ENCODE peak calls at places on chromosomes 12 and 14, in nine cellular contexts. One of them, this sample, is unnamed.

GRCh38 chr14:103521438-103521961 is 1.1 kb downstream of the CKB start:
- DNase-seq in ascending aorta: peak
- DNase-seq in keratinocyte: no peak
- DNase-seq in stomach: peak
- DNase-seq in MM.1S: no peak
- DNase-seq in IMR-90: no peak
- DNase-seq in neuronal stem cell: no peak
- DNase-seq in left ventricle myocardium inferior: peak
- DNase-seq in kidney: peak
- DNase-seq in this sample: no peak

GRCh38 chr12:53917126-53917525 is 21.5 kb upstream of the HOXC13 start:
- DNase-seq in neuronal stem cell: no peak
- DNase-seq in ascending aorta: no peak
- DNase-seq in left ventricle myocardium inferior: no peak
- DNase-seq in IMR-90: no peak
- DNase-seq in keratinocyte: no peak
- DNase-seq in stomach: no peak
- DNase-seq in kidney: no peak
- DNase-seq in MM.1S: no peak
- DNase-seq in this sample: no peak

GRCh38 chr14:87990687-87991086 is 2.3 kb downstream of the GALC start:
- DNase-seq in MM.1S: no peak
- DNase-seq in stomach: no peak
- DNase-seq in left ventricle myocardium inferior: no peak
- DNase-seq in neuronal stem cell: no peak
- DNase-seq in IMR-90: no peak
- DNase-seq in kidney: no peak
- DNase-seq in ascending aorta: no peak
- DNase-seq in keratinocyte: no peak
- DNase-seq in this sample: no peak

GRCh38 chr12:95674088-95674595 is 116.4 kb downstream of the NTN4 start:
- DNase-seq in neuronal stem cell: no peak
- DNase-seq in kidney: no peak
- DNase-seq in keratinocyte: no peak
- DNase-seq in stomach: no peak
- DNase-seq in IMR-90: no peak
- DNase-seq in MM.1S: no peak
- DNase-seq in ascending aorta: no peak
- DNase-seq in left ventricle myocardium inferior: no peak
- DNase-seq in this sample: no peak

GRCh38 chr14:93969082-93969828 is 7.1 kb downstream of the ASB2 start:
- DNase-seq in neuronal stem cell: no peak
- DNase-seq in ascending aorta: peak
- DNase-seq in stomach: no peak
- DNase-seq in IMR-90: no peak
- DNase-seq in keratinocyte: no peak
- DNase-seq in MM.1S: no peak
- DNase-seq in kidney: peak
- DNase-seq in left ventricle myocardium inferior: peak
- DNase-seq in this sample: no peak

GRCh38 chr14:104845033-104845666 is 19.9 kb upstream of the CEP170B start:
- DNase-seq in ascending aorta: no peak
- DNase-seq in neuronal stem cell: no peak
- DNase-seq in kidney: peak
- DNase-seq in left ventricle myocardium inferior: no peak
- DNase-seq in stomach: no peak
- DNase-seq in keratinocyte: no peak
- DNase-seq in MM.1S: no peak
- DNase-seq in IMR-90: no peak
- DNase-seq in this sample: no peak

GRCh38 chr14:90785876-90786450 is 30.3 kb downstream of the TTC7B start:
- DNase-seq in MM.1S: no peak
- DNase-seq in neuronal stem cell: no peak
- DNase-seq in stomach: no peak
- DNase-seq in ascending aorta: peak
- DNase-seq in left ventricle myocardium inferior: no peak
- DNase-seq in keratinocyte: no peak
- DNase-seq in kidney: peak
- DNase-seq in IMR-90: no peak
- DNase-seq in this sample: no peak

GRCh38 chr12:40146800-40147797 is 41.2 kb upstream of the SLC2A13 start:
- DNase-seq in stomach: no peak
- DNase-seq in IMR-90: no peak
- DNase-seq in MM.1S: no peak
- DNase-seq in left ventricle myocardium inferior: no peak
- DNase-seq in ascending aorta: peak
- DNase-seq in neuronal stem cell: no peak
- DNase-seq in kidney: no peak
- DNase-seq in keratinocyte: no peak
- DNase-seq in this sample: no peak

GRCh38 chr12:52532636-52533035 is 12.4 kb upstream of the KRT5 start:
- DNase-seq in IMR-90: no peak
- DNase-seq in ascending aorta: no peak
- DNase-seq in kidney: no peak
- DNase-seq in left ventricle myocardium inferior: no peak
- DNase-seq in stomach: no peak
- DNase-seq in MM.1S: no peak
- DNase-seq in neuronal stem cell: no peak
- DNase-seq in keratinocyte: no peak
- DNase-seq in this sample: no peak

GRCh38 chr14:80522936-80523335 is 311.6 kb upstream of the DIO2 start:
- DNase-seq in MM.1S: no peak
- DNase-seq in left ventricle myocardium inferior: no peak
- DNase-seq in neuronal stem cell: no peak
- DNase-seq in keratinocyte: no peak
- DNase-seq in ascending aorta: no peak
- DNase-seq in stomach: no peak
- DNase-seq in IMR-90: peak
- DNase-seq in kidney: no peak
- DNase-seq in this sample: no peak

GRCh38 chr14:104105071-104105821 is 19.7 kb downstream of the ASPG start:
- DNase-seq in keratinocyte: no peak
- DNase-seq in IMR-90: no peak
- DNase-seq in ascending aorta: peak
- DNase-seq in neuronal stem cell: no peak
- DNase-seq in left ventricle myocardium inferior: peak
- DNase-seq in kidney: peak
- DNase-seq in MM.1S: no peak
- DNase-seq in stomach: peak
- DNase-seq in this sample: no peak

GRCh38 chr12:23655884-23656283 is 293.6 kb downstream of the SOX5 start:
- DNase-seq in IMR-90: no peak
- DNase-seq in MM.1S: no peak
- DNase-seq in ascending aorta: no peak
- DNase-seq in stomach: no peak
- DNase-seq in kidney: no peak
- DNase-seq in left ventricle myocardium inferior: no peak
- DNase-seq in keratinocyte: no peak
- DNase-seq in neuronal stem cell: no peak
- DNase-seq in this sample: no peak

GRCh38 chr12:109346920-109347319 is 780 bp upstream of the MYO1H start:
- DNase-seq in left ventricle myocardium inferior: no peak
- DNase-seq in neuronal stem cell: no peak
- DNase-seq in kidney: no peak
- DNase-seq in stomach: no peak
- DNase-seq in MM.1S: no peak
- DNase-seq in keratinocyte: no peak
- DNase-seq in IMR-90: no peak
- DNase-seq in ascending aorta: no peak
- DNase-seq in this sample: no peak

GRCh38 chr14:90760591-90761316 is 55.5 kb downstream of the TTC7B start:
- DNase-seq in left ventricle myocardium inferior: no peak
- DNase-seq in ascending aorta: peak
- DNase-seq in neuronal stem cell: peak
- DNase-seq in kidney: no peak
- DNase-seq in keratinocyte: no peak
- DNase-seq in stomach: no peak
- DNase-seq in MM.1S: no peak
- DNase-seq in IMR-90: peak
- DNase-seq in this sample: no peak

GRCh38 chr12:131860472-131861260 is 32.5 kb downstream of the MMP17 start:
- DNase-seq in left ventricle myocardium inferior: peak
- DNase-seq in kidney: peak
- DNase-seq in stomach: peak
- DNase-seq in MM.1S: no peak
- DNase-seq in ascending aorta: no peak
- DNase-seq in neuronal stem cell: peak
- DNase-seq in keratinocyte: no peak
- DNase-seq in IMR-90: peak
- DNase-seq in this sample: no peak

GRCh38 chr14:51507556-51508511 is 143.9 kb upstream of the FRMD6 start:
- DNase-seq in stomach: no peak
- DNase-seq in IMR-90: peak
- DNase-seq in neuronal stem cell: no peak
- DNase-seq in MM.1S: no peak
- DNase-seq in keratinocyte: no peak
- DNase-seq in kidney: peak
- DNase-seq in ascending aorta: peak
- DNase-seq in left ventricle myocardium inferior: peak
- DNase-seq in this sample: peak

GRCh38 chr12:122977153-122977552 is 2.1 kb downstream of the OGFOD2 start:
- DNase-seq in MM.1S: no peak
- DNase-seq in neuronal stem cell: no peak
- DNase-seq in kidney: no peak
- DNase-seq in ascending aorta: no peak
- DNase-seq in IMR-90: no peak
- DNase-seq in left ventricle myocardium inferior: no peak
- DNase-seq in stomach: no peak
- DNase-seq in keratinocyte: no peak
- DNase-seq in this sample: no peak
- H3K27ac ChIP-seq in MM.1S: no peak
- H3K27ac ChIP-seq in neuronal stem cell: no peak
- H3K27ac ChIP-seq in kidney: no peak
- H3K27ac ChIP-seq in ascending aorta: no peak
- H3K27ac ChIP-seq in IMR-90: no peak
- H3K27ac ChIP-seq in left ventricle myocardium inferior: no peak
- H3K27ac ChIP-seq in stomach: no peak
- H3K27ac ChIP-seq in keratinocyte: no peak
- H3K27ac ChIP-seq in this sample: no peak

DNA sequence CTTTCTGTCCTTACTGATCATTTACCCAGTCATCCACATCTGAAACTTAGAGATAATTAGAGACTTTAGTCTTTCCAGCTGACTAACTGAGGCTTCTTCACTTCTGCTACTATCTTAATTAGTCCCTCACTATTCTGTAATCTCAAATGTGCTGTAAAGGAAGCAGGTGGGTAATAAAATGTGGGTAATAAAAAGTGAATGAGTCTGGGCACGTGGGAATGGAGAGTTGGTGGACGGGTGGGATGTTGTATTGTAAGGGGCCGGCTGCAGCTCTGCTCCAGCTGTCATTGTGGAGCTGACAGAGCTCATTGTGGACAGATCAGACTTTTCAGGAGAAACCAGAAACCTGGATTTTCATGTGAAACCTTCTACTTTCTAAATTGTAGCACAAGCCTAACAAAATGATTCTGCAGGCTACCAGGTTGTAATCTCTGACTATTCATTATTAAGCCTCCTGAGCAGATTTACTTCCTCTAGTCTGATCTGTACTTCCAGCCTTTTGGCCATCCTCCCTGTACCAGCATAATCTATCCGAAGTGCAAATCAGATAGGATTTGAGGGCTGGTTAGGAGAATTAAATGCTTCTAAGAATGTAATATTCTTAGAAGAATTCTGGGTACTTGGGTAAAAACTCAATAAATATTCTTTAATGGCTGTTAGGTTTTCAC is 42.0 kb upstream of the BMAL2 start:
- DNase-seq in stomach: no peak
- DNase-seq in kidney: no peak
- DNase-seq in MM.1S: no peak
- DNase-seq in ascending aorta: no peak
- DNase-seq in left ventricle myocardium inferior: no peak
- DNase-seq in neuronal stem cell: no peak
- DNase-seq in keratinocyte: no peak
- DNase-seq in IMR-90: no peak
- DNase-seq in this sample: no peak
- H3K27ac ChIP-seq in stomach: peak
- H3K27ac ChIP-seq in kidney: peak
- H3K27ac ChIP-seq in MM.1S: no peak
- H3K27ac ChIP-seq in ascending aorta: peak
- H3K27ac ChIP-seq in left ventricle myocardium inferior: peak
- H3K27ac ChIP-seq in neuronal stem cell: no peak
- H3K27ac ChIP-seq in keratinocyte: no peak
- H3K27ac ChIP-seq in IMR-90: no peak
- H3K27ac ChIP-seq in this sample: no peak

GRCh38 chr12:64797156-64797555 is 27.3 kb upstream of the TBC1D30 start:
- DNase-seq in keratinocyte: no peak
- DNase-seq in left ventricle myocardium inferior: no peak
- DNase-seq in MM.1S: no peak
- DNase-seq in kidney: no peak
- DNase-seq in ascending aorta: no peak
- DNase-seq in stomach: no peak
- DNase-seq in IMR-90: no peak
- DNase-seq in neuronal stem cell: no peak
- DNase-seq in this sample: no peak
- H3K27ac ChIP-seq in keratinocyte: no peak
- H3K27ac ChIP-seq in left ventricle myocardium inferior: no peak
- H3K27ac ChIP-seq in MM.1S: no peak
- H3K27ac ChIP-seq in kidney: no peak
- H3K27ac ChIP-seq in ascending aorta: no peak
- H3K27ac ChIP-seq in stomach: no peak
- H3K27ac ChIP-seq in IMR-90: no peak
- H3K27ac ChIP-seq in neuronal stem cell: no peak
- H3K27ac ChIP-seq in this sample: no peak

DNA sequence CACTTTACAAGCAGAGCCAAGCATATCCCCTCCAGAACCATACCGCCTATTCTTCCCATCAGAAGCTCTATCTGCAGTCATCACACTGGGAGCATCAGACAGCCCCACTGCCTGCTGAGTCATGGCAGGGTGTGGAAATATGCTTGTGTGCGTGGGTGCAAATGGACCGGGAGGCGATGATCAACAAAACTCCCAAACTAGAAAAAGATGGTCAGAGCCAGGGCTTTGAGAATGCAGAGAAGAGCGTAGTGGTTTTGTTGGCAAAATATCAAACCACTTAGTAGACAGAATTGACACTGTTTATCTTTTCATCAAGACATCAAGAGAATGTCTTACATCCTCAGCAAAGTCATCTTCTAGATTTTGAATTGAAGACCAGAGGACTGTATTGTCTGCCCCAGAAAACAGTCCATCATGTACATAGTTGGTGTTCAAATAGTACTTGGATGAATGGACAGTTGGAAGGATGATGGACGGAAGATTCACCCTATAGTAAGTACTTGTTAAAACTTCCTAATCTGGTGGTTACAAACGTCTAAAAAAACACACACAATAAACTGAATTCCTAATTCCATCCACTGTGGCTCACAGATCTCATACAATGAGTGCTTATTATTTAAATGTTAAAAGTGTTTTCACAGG is 54.9 kb downstream of the VWF start:
- DNase-seq in neuronal stem cell: no peak
- DNase-seq in MM.1S: no peak
- DNase-seq in stomach: no peak
- DNase-seq in ascending aorta: no peak
- DNase-seq in left ventricle myocardium inferior: no peak
- DNase-seq in keratinocyte: no peak
- DNase-seq in kidney: no peak
- DNase-seq in IMR-90: peak
- DNase-seq in this sample: no peak
- H3K27ac ChIP-seq in neuronal stem cell: no peak
- H3K27ac ChIP-seq in MM.1S: no peak
- H3K27ac ChIP-seq in stomach: peak
- H3K27ac ChIP-seq in ascending aorta: no peak
- H3K27ac ChIP-seq in left ventricle myocardium inferior: peak
- H3K27ac ChIP-seq in keratinocyte: no peak
- H3K27ac ChIP-seq in kidney: no peak
- H3K27ac ChIP-seq in IMR-90: peak
- H3K27ac ChIP-seq in this sample: no peak